ENCODE peak calls at places on chromosomes 4 and X, in eight cellular contexts. N is thyroid gland, I is adrenal gland, M is spleen, O is K562, F is hepatocyte, G is fibroblast of lung, X is foreskin fibroblast. Y is an unnamed sample.

GRCh38 chr4:166174717-166175510 is 301.9 kb downstream of the TLL1 start:
- DNase-seq in N (no peak), I (no peak), M (no peak), O (no peak), F (no peak), G (peak), X (no peak), Y (no peak)

GRCh38 chr4:163732473-163732872 is 238.0 kb downstream of the TMA16 start:
- DNase-seq in N (no peak), I (no peak), M (no peak), O (no peak), F (no peak), G (no peak), X (no peak), Y (no peak)

GRCh38 chr4:76689079-76689817 is 208.7 kb downstream of the SOWAHB start:
- DNase-seq in N (peak), I (peak), M (peak), O (no peak), F (peak), G (peak), X (no peak), Y (no peak)

GRCh38 chr4:140333523-140333922 is 39.9 kb upstream of the SCOC start:
- DNase-seq in N (no peak), I (no peak), M (no peak), O (no peak), F (no peak), G (no peak), X (no peak), Y (no peak)

GRCh38 chrX:2627272-2627867 is 63.7 kb upstream of the CD99 start:
- DNase-seq in N (peak), I (peak), M (no peak), O (peak), F (peak), G (peak), X (no peak), Y (peak)

GRCh38 chr4:78691333-78691732 is 84.8 kb upstream of the BMP2K start:
- DNase-seq in N (no peak), I (no peak), M (no peak), O (peak), F (no peak), G (no peak), X (no peak), Y (no peak)

GRCh38 chr4:138095378-138095777 is 146.8 kb downstream of the SLC7A11 start:
- DNase-seq in N (no peak), I (no peak), M (no peak), O (no peak), F (no peak), G (no peak), X (no peak), Y (no peak)

GRCh38 chrX:10296581-10296980 is 139.8 kb downstream of the CLCN4 start:
- DNase-seq in N (no peak), I (no peak), M (no peak), O (no peak), F (no peak), G (peak), X (peak), Y (peak)

GRCh38 chrX:108090474-108091265 is 672 bp downstream of the PSMD10 start:
- DNase-seq in N (no peak), I (peak), M (no peak), O (no peak), F (no peak), G (peak), X (no peak), Y (peak)

GRCh38 chr4:77022581-77023133 is 53.1 kb downstream of the CCNI start:
- DNase-seq in N (no peak), I (no peak), M (no peak), O (no peak), F (no peak), G (peak), X (peak), Y (peak)

GRCh38 chr4:99934891-99935290 is 11.5 kb downstream of the DNAJB14 start:
- DNase-seq in N (no peak), I (no peak), M (no peak), O (no peak), F (no peak), G (no peak), X (no peak), Y (peak)

GRCh38 chrX:141185366-141185765 is 8.4 kb upstream of the LDOC1 start:
- DNase-seq in N (no peak), I (no peak), M (no peak), O (no peak), F (no peak), G (no peak), X (no peak), Y (no peak)

GRCh38 chrX:123308663-123309062 is 124.6 kb downstream of the GRIA3 start:
- DNase-seq in N (no peak), I (no peak), M (no peak), O (no peak), F (no peak), G (peak), X (no peak), Y (no peak)

GRCh38 chrX:10077425-10078188 is 79.2 kb upstream of the CLCN4 start:
- DNase-seq in N (no peak), I (no peak), M (no peak), O (no peak), F (no peak), G (peak), X (peak), Y (no peak)

GRCh38 chr4:8123389-8123788 is 35.2 kb downstream of the ABLIM2 start:
- DNase-seq in N (no peak), I (no peak), M (no peak), O (no peak), F (no peak), G (peak), X (peak), Y (no peak)

GRCh38 chrX:53441531-53442321 is 7.6 kb upstream of the HSD17B10 start:
- DNase-seq in N (peak), I (peak), M (peak), O (no peak), F (peak), G (peak), X (peak), Y (peak)

GRCh38 chr4:52942936-52943335 is 80.8 kb downstream of the RASL11B start:
- DNase-seq in N (no peak), I (no peak), M (no peak), O (no peak), F (no peak), G (no peak), X (no peak), Y (no peak)

GRCh38 chrX:140040397-140040796 is 75.1 kb upstream of the CXorf66 start:
- DNase-seq in N (no peak), I (peak), M (no peak), O (no peak), F (peak), G (peak), X (no peak), Y (peak)

GRCh38 chr4:8279321-8280157 is 10.0 kb downstream of the HTRA3 start:
- DNase-seq in N (no peak), I (no peak), M (peak), O (no peak), F (no peak), G (no peak), X (no peak), Y (no peak)

GRCh38 chr4:82798168-82799005 is at the start of gene SCD5:
- DNase-seq in N (peak), I (peak), M (peak), O (peak), F (peak), G (peak), X (peak), Y (peak)

GRCh38 chr4:10096201-10096975 is 20.2 kb downstream of the WDR1 start:
- DNase-seq in N (no peak), I (peak), M (peak), O (peak), F (peak), G (peak), X (peak), Y (peak)

GRCh38 chr4:88419874-88420273 is 37.0 kb upstream of the HERC5 start:
- DNase-seq in N (no peak), I (no peak), M (no peak), O (no peak), F (no peak), G (no peak), X (no peak), Y (no peak)

GRCh38 chrX:147894332-147894870 is 17.3 kb upstream of the FMR1 start:
- DNase-seq in N (peak), I (no peak), M (no peak), O (no peak), F (peak), G (peak), X (no peak), Y (peak)

GRCh38 chr4:37561803-37562207 is 124.4 kb downstream of the RELL1 start:
- DNase-seq in N (no peak), I (no peak), M (no peak), O (peak), F (peak), G (peak), X (no peak), Y (peak)

GRCh38 chrX:82961129-82961528 is 547.0 kb upstream of the POU3F4 start:
- DNase-seq in N (no peak), I (no peak), M (no peak), O (no peak), F (no peak), G (no peak), X (no peak), Y (no peak)

GRCh38 chr4:188822698-188823097 is 683.5 kb downstream of the TRIML1 start:
- DNase-seq in N (peak), I (no peak), M (no peak), O (no peak), F (peak), G (no peak), X (no peak), Y (no peak)

GRCh38 chr4:22094217-22094616 is 145.6 kb upstream of the KCNIP4 start:
- DNase-seq in N (no peak), I (no peak), M (no peak), O (no peak), F (no peak), G (no peak), X (no peak), Y (no peak)

GRCh38 chr4:83516042-83516772 is 19.7 kb upstream of the GPAT3 start:
- DNase-seq in N (no peak), I (peak), M (no peak), O (no peak), F (no peak), G (peak), X (peak), Y (peak)

GRCh38 chr4:61520688-61521160 is 320.6 kb downstream of the ADGRL3 start:
- DNase-seq in N (no peak), I (no peak), M (no peak), O (no peak), F (no peak), G (peak), X (no peak), Y (no peak)

GRCh38 chr4:81870275-81870674 is 398.6 kb upstream of the RASGEF1B start:
- DNase-seq in N (no peak), I (no peak), M (no peak), O (no peak), F (no peak), G (no peak), X (no peak), Y (no peak)

GRCh38 chr4:182839256-182839655 is 77.9 kb downstream of the DCTD start:
- DNase-seq in N (no peak), I (no peak), M (no peak), O (no peak), F (no peak), G (no peak), X (no peak), Y (no peak)

GRCh38 chr4:140367738-140368137 is 5.7 kb upstream of the SCOC start:
- DNase-seq in N (peak), I (no peak), M (no peak), O (no peak), F (no peak), G (peak), X (peak), Y (peak)

GRCh38 chr4:184824776-184825393 is 883 bp downstream of the ACSL1 start:
- DNase-seq in N (no peak), I (no peak), M (no peak), O (no peak), F (no peak), G (no peak), X (no peak), Y (peak)

GRCh38 chr4:145909773-145910172 is 28.9 kb downstream of the ZNF827 start:
- DNase-seq in N (peak), I (no peak), M (no peak), O (no peak), F (no peak), G (no peak), X (no peak), Y (no peak)

GRCh38 chr4:154490589-154491340 is 834 bp downstream of the DCHS2 start:
- DNase-seq in N (peak), I (no peak), M (peak), O (no peak), F (peak), G (no peak), X (no peak), Y (no peak)

GRCh38 chr4:154491341-154491679 is 289 bp downstream of the DCHS2 start:
- DNase-seq in N (peak), I (no peak), M (peak), O (no peak), F (no peak), G (peak), X (peak), Y (peak)

GRCh38 chr4:154489558-154490260 is 1.9 kb downstream of the DCHS2 start:
- DNase-seq in N (no peak), I (no peak), M (peak), O (no peak), F (no peak), G (no peak), X (no peak), Y (no peak)

GRCh38 chr4:154491731-154492249 is at the start of gene DCHS2:
- DNase-seq in N (peak), I (no peak), M (peak), O (peak), F (peak), G (no peak), X (no peak), Y (no peak)

GRCh38 chr4:154490261-154490588 is 1.4 kb downstream of the DCHS2 start:
- DNase-seq in N (no peak), I (no peak), M (peak), O (no peak), F (peak), G (no peak), X (no peak), Y (no peak)
- H3K4me3 ChIP-seq in N (no peak), I (no peak), M (no peak), O (no peak), F (no peak), G (no peak), X (no peak), Y (no peak)

GRCh38 chrX:40057405-40057804 is 40.4 kb downstream of the BCOR start:
- DNase-seq in N (no peak), I (no peak), M (no peak), O (no peak), F (no peak), G (no peak), X (no peak), Y (no peak)
- TF ChIP-seq CTCF in N (no peak), I (no peak), M (no peak), O (peak), F (no peak), G (no peak), X (no peak), Y (no peak)

GRCh38 chrX:119398587-119398973 is 556 bp upstream of the SLC25A43 start:
- DNase-seq in N (no peak), I (no peak), M (no peak), O (no peak), F (peak), G (peak), X (no peak), Y (peak)
- H3K4me3 ChIP-seq in N (peak), I (peak), M (peak), O (peak), F (peak), G (peak), X (peak), Y (peak)

DNA sequence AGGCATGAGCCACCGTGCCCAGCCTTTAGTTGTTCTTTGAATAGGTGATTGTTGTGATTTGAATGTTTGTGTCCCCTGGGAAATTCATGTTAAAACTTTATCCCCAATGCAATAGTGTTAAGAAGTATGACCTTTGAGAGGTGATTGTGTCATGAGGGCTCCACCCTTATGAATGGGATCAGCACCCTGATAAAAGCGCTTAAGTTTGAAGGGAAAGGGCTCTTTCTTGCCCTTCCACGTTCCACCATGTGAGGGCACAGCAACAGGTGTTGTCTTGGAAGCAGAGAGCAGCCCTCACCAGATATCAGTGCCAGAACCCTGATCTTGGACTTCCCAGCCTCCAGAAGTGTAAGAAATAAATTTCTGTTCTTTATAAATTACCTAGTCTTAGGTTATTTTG is 33.7 kb upstream of the RP2 start:
- DNase-seq in N (no peak), I (no peak), M (no peak), O (no peak), F (no peak), G (no peak), X (no peak), Y (peak)
- TF ChIP-seq CTCF in N (no peak), I (no peak), M (no peak), O (no peak), F (peak), G (no peak), X (peak), Y (peak)

DNA sequence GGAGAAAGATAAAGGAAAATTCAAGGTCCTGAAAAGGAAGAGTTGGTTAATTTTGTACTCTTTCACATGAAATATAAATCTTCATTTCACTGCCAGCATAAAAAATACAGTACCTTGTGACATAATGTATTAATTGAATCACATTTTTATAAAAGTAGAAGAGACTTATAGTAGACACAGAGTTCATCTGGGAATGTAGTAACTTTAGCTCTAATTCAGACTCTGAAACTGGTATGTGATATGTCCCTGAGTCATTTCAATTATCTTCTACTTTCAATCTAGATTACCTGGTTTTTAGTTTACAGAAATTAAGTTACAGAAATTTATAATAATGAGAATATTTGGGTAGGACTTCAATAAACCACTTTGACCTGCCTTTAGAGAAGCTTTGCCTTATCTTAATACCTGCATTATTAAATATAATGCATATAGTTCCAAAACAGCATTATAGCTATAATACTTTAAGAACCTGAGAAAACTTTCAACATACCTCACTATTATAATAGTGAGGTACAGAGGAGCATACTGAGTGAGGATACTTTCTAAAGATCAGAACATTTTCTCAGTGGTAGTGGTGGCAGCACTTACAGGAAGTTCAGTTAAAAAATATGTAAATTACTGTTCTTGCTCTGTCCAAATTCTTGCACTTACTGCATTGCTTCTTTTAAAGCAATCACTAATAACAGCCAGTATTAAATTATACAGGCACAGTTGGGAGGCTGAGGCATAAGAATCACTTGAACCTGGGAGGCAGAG is 11.2 kb downstream of the NEK1 start:
- DNase-seq in N (no peak), I (no peak), M (no peak), O (no peak), F (no peak), G (no peak), X (no peak), Y (no peak)
- H3K4me3 ChIP-seq in N (no peak), I (no peak), M (no peak), O (no peak), F (no peak), G (no peak), X (no peak), Y (no peak)

GRCh38 chr4:152398060-152398459 is 137.8 kb downstream of the FBXW7 start:
- DNase-seq in N (no peak), I (no peak), M (no peak), O (no peak), F (peak), G (peak), X (no peak), Y (peak)
- TF ChIP-seq CTCF in N (no peak), I (no peak), M (peak), O (no peak), F (peak), G (no peak), X (peak), Y (peak)

DNA sequence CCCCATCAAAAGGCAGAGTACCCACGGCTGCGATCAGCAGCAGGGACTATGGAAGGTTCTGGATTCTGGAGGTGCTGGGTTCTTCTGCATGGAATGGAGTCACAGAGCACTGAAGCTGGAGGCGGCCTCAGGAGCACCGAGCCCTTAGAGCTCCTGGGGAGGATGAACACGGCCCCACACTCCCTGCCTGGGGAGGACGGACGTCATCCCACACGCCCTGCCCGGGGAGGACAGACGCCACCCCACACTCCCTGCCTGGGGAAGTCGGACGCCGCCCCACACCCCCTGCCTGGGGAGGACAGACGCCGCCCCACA is 9.9 kb downstream of the LRPAP1 start:
- DNase-seq in N (no peak), I (no peak), M (peak), O (no peak), F (no peak), G (no peak), X (no peak), Y (no peak)
- H3K4me3 ChIP-seq in N (no peak), I (no peak), M (no peak), O (no peak), F (no peak), G (no peak), X (no peak), Y (no peak)

DNA sequence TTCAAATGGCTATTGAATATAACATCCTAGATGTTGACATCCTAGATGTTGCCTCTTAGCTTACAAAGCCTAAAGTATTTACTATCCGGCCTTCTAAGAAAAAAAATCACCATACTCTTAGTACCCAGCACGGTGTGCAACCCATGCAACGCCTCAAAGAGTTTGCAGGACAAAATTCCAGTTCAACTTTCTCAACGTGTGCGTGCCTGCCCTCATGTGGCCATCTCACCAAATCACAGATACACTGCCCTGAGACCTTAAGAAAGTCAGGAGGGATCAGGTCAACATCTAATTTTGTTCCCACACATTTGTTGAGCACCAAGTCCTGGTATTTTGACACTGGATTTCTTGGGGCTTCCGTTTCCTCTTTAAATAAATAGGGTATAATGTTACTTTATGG is 68.3 kb downstream of the CRMP1 start:
- DNase-seq in N (no peak), I (peak), M (no peak), O (peak), F (peak), G (peak), X (peak), Y (peak)
- TF ChIP-seq CTCF in N (no peak), I (peak), M (no peak), O (peak), F (peak), G (peak), X (peak), Y (peak)

GRCh38 chr4:170007113-170007512 is 19.1 kb downstream of the MFAP3L start:
- DNase-seq in N (no peak), I (no peak), M (no peak), O (peak), F (no peak), G (peak), X (no peak), Y (peak)
- H3K4me3 ChIP-seq in N (no peak), I (no peak), M (no peak), O (no peak), F (no peak), G (no peak), X (no peak), Y (no peak)